ENCODE peak calls at places on chromosome 10, in six cellular contexts. K is H9; Z is posterior vena cava; I is NCI-H460; B is activated naive CD8-positive, alpha-beta T cell treated with anti-CD3 and anti-CD28 coated beads, Interleukin-2, amount 50 U/mL, for 16 hours; S is HEK293T. Y is an unnamed sample.

GRCh38 chr10:49758249-49758930 is 3.7 kb downstream of the OGDHL start:
- DNase-seq in K (peak), Z (peak), I (no peak), B (no peak), S (no peak), Y (no peak)

GRCh38 chr10:109963439-109963838 is 40.1 kb upstream of the XPNPEP1 start:
- DNase-seq in K (no peak), Z (no peak), I (no peak), B (no peak), S (no peak), Y (no peak)

GRCh38 chr10:8615118-8615517 is 560.6 kb downstream of the GATA3 start:
- DNase-seq in K (no peak), Z (no peak), I (no peak), B (no peak), S (no peak), Y (no peak)

GRCh38 chr10:110446954-110447608 is 50.6 kb upstream of the DUSP5 start:
- DNase-seq in K (no peak), Z (peak), I (no peak), B (no peak), S (no peak), Y (no peak)

GRCh38 chr10:124917939-124918830 is 23.7 kb upstream of the ZRANB1 start:
- DNase-seq in K (no peak), Z (no peak), I (no peak), B (no peak), S (no peak), Y (no peak)

GRCh38 chr10:96496281-96496925 is 17.3 kb downstream of the TLL2 start:
- DNase-seq in K (peak), Z (no peak), I (peak), B (no peak), S (no peak), Y (no peak)

GRCh38 chr10:128111686-128112085 is 14.5 kb downstream of the MKI67 start:
- DNase-seq in K (no peak), Z (no peak), I (no peak), B (no peak), S (no peak), Y (no peak)

GRCh38 chr10:70650751-70651150 is 21.6 kb upstream of the ADAMTS14 start:
- DNase-seq in K (no peak), Z (no peak), I (no peak), B (no peak), S (no peak), Y (no peak)

GRCh38 chr10:369441-370221 is 234.4 kb downstream of the ZMYND11 start:
- DNase-seq in K (no peak), Z (no peak), I (no peak), B (no peak), S (no peak), Y (no peak)

GRCh38 chr10:32142646-32143045 is 86.4 kb upstream of the KIF5B start:
- DNase-seq in K (no peak), Z (no peak), I (no peak), B (no peak), S (no peak), Y (no peak)

GRCh38 chr10:50419091-50419490 is 167.8 kb upstream of the ASAH2 start:
- DNase-seq in K (no peak), Z (no peak), I (no peak), B (no peak), S (no peak), Y (no peak)

GRCh38 chr10:47380341-47381215 is 3.5 kb downstream of the ZNF488 start:
- DNase-seq in K (peak), Z (no peak), I (no peak), B (no peak), S (no peak), Y (no peak)

GRCh38 chr10:43249151-43249961 is 17.5 kb downstream of the RASGEF1A start:
- DNase-seq in K (peak), Z (peak), I (no peak), B (no peak), S (no peak), Y (peak)

GRCh38 chr10:99285846-99286245 is 43.3 kb upstream of the CNNM1 start:
- DNase-seq in K (no peak), Z (no peak), I (no peak), B (no peak), S (no peak), Y (no peak)

GRCh38 chr10:95236068-95236903 is 42.2 kb downstream of the ACSM6 start:
- DNase-seq in K (no peak), Z (no peak), I (peak), B (no peak), S (no peak), Y (no peak)

GRCh38 chr10:43857206-43857952 is 208.7 kb upstream of the ZNF32 start:
- DNase-seq in K (no peak), Z (peak), I (no peak), B (no peak), S (no peak), Y (no peak)

GRCh38 chr10:14623931-14624330 is 150.8 kb downstream of the FAM107B start:
- DNase-seq in K (no peak), Z (no peak), I (no peak), B (no peak), S (no peak), Y (no peak)

GRCh38 chr10:15391491-15391890 is 20.4 kb upstream of the FAM171A1 start:
- DNase-seq in K (no peak), Z (no peak), I (no peak), B (no peak), S (no peak), Y (no peak)

GRCh38 chr10:98852686-98853085 is 383.0 kb downstream of the HPSE2 start:
- DNase-seq in K (no peak), Z (no peak), I (no peak), B (no peak), S (no peak), Y (no peak)

GRCh38 chr10:806451-807162 is 117.1 kb upstream of the DIP2C start:
- DNase-seq in K (no peak), Z (no peak), I (no peak), B (no peak), S (no peak), Y (no peak)

GRCh38 chr10:55144001-55144400 is 343.0 kb upstream of the PCDH15 start:
- DNase-seq in K (no peak), Z (no peak), I (no peak), B (no peak), S (no peak), Y (no peak)

GRCh38 chr10:122954731-122955050 is 664 bp upstream of the C10orf88 start:
- DNase-seq in K (no peak), Z (no peak), I (no peak), B (no peak), S (peak), Y (no peak)

GRCh38 chr10:131812012-131812403 is 88.8 kb upstream of the PPP2R2D start:
- DNase-seq in K (no peak), Z (no peak), I (no peak), B (no peak), S (no peak), Y (no peak)

GRCh38 chr10:78913219-78914059 is 155.3 kb upstream of the ZMIZ1 start:
- DNase-seq in K (peak), Z (no peak), I (no peak), B (no peak), S (no peak), Y (no peak)

GRCh38 chr10:127600479-127600878 is 51.4 kb downstream of the NPS start:
- DNase-seq in K (peak), Z (no peak), I (peak), B (no peak), S (no peak), Y (no peak)

GRCh38 chr10:35352508-35352907 is 16.2 kb downstream of the CCNY start:
- DNase-seq in K (no peak), Z (no peak), I (no peak), B (no peak), S (no peak), Y (peak)

GRCh38 chr10:127298396-127298795 is 102.0 kb upstream of the INSYN2A start:
- DNase-seq in K (no peak), Z (no peak), I (no peak), B (no peak), S (no peak), Y (no peak)

GRCh38 chr10:99560277-99561126 is 27.8 kb downstream of the NKX2-3 start:
- DNase-seq in K (peak), Z (no peak), I (peak), B (no peak), S (peak), Y (peak)

GRCh38 chr10:110471566-110472139 is 26.1 kb upstream of the DUSP5 start:
- DNase-seq in K (no peak), Z (no peak), I (no peak), B (no peak), S (no peak), Y (no peak)

GRCh38 chr10:71856619-71857018 is 5.6 kb upstream of the PSAP start:
- DNase-seq in K (no peak), Z (peak), I (no peak), B (no peak), S (no peak), Y (no peak)

GRCh38 chr10:35336084-35336831 is at the start of gene CCNY:
- DNase-seq in K (peak), Z (peak), I (peak), B (peak), S (peak), Y (peak)

GRCh38 chr10:35416628-35417625 is 80.6 kb downstream of the CCNY start:
- DNase-seq in K (no peak), Z (no peak), I (no peak), B (no peak), S (no peak), Y (no peak)

GRCh38 chr10:132395704-132396494 is 1.1 kb upstream of the PWWP2B start:
- DNase-seq in K (peak), Z (peak), I (no peak), B (no peak), S (no peak), Y (no peak)

Y was measured in T-helper 1 cell.